ENCODE peak calls at places on chromosomes 1 and 21, in four cellular contexts. One of them, this sample, is unnamed.

GRCh38 chr1:95233321-95233736 is 681 bp upstream of the RWDD3 start:
- DNase-seq in thyroid gland: peak; percentile 23
- DNase-seq in IMR-90: peak; percentile 21
- DNase-seq in neural crest cell: no peak
- DNase-seq in this sample: peak; percentile 16

GRCh38 chr1:105088166-105088565 is 1338.5 kb downstream of the AMY1C start:
- DNase-seq in thyroid gland: no peak
- DNase-seq in IMR-90: no peak
- DNase-seq in neural crest cell: no peak
- DNase-seq in this sample: no peak

GRCh38 chr1:39379187-39379586 is 112.2 kb upstream of the BMP8A start:
- DNase-seq in thyroid gland: no peak
- DNase-seq in IMR-90: no peak
- DNase-seq in neural crest cell: no peak
- DNase-seq in this sample: no peak

GRCh38 chr1:209723761-209724693 is 19.4 kb downstream of the HSD11B1 start:
- DNase-seq in thyroid gland: no peak
- DNase-seq in IMR-90: no peak
- DNase-seq in neural crest cell: no peak
- DNase-seq in this sample: no peak

GRCh38 chr1:175933801-175934200 is 190.4 kb upstream of the TNR start:
- DNase-seq in thyroid gland: no peak
- DNase-seq in IMR-90: peak; percentile 60
- DNase-seq in neural crest cell: no peak
- DNase-seq in this sample: no peak

GRCh38 chr1:208524376-208524775 is 280.2 kb upstream of the PLXNA2 start:
- DNase-seq in thyroid gland: no peak
- DNase-seq in IMR-90: no peak
- DNase-seq in neural crest cell: no peak
- DNase-seq in this sample: no peak

GRCh38 chr1:229130028-229130668 is 140.8 kb upstream of the RAB4A start:
- DNase-seq in thyroid gland: no peak
- DNase-seq in IMR-90: no peak
- DNase-seq in neural crest cell: no peak
- DNase-seq in this sample: no peak

GRCh38 chr1:183034682-183035081 is 11.5 kb downstream of the LAMC1 start:
- DNase-seq in thyroid gland: no peak
- DNase-seq in IMR-90: no peak
- DNase-seq in neural crest cell: no peak
- DNase-seq in this sample: no peak

GRCh38 chr1:91070274-91070673 is 48.4 kb upstream of the ZNF644 start:
- DNase-seq in thyroid gland: peak; percentile 30
- DNase-seq in IMR-90: no peak
- DNase-seq in neural crest cell: no peak
- DNase-seq in this sample: no peak

GRCh38 chr1:174274452-174274851 is 115.1 kb downstream of the RABGAP1L start:
- DNase-seq in thyroid gland: no peak
- DNase-seq in IMR-90: peak; percentile 70
- DNase-seq in neural crest cell: no peak
- DNase-seq in this sample: no peak

GRCh38 chr21:21210552-21210951 is 212.3 kb downstream of the NCAM2 start:
- DNase-seq in thyroid gland: no peak
- DNase-seq in IMR-90: no peak
- DNase-seq in neural crest cell: no peak
- DNase-seq in this sample: no peak

GRCh38 chr1:41495171-41495948 is 10.9 kb upstream of the EDN2 start:
- DNase-seq in thyroid gland: no peak
- DNase-seq in IMR-90: peak; percentile 21
- DNase-seq in neural crest cell: no peak
- DNase-seq in this sample: peak; percentile 48

GRCh38 chr21:14602418-14602987 is 56.4 kb upstream of the SAMSN1 start:
- DNase-seq in thyroid gland: no peak
- DNase-seq in IMR-90: no peak
- DNase-seq in neural crest cell: no peak
- DNase-seq in this sample: no peak

GRCh38 chr21:33848252-33848953 is 67.2 kb downstream of the ATP5PO start:
- DNase-seq in thyroid gland: peak; percentile 44
- DNase-seq in IMR-90: no peak
- DNase-seq in neural crest cell: no peak
- DNase-seq in this sample: no peak

GRCh38 chr1:978069-978834 is 3.6 kb downstream of the PERM1 start:
- DNase-seq in thyroid gland: no peak
- DNase-seq in IMR-90: no peak
- DNase-seq in neural crest cell: no peak
- DNase-seq in this sample: no peak

GRCh38 chr1:223224465-223224864 is 81.4 kb upstream of the TLR5 start:
- DNase-seq in thyroid gland: no peak
- DNase-seq in IMR-90: no peak
- DNase-seq in neural crest cell: no peak
- DNase-seq in this sample: no peak

GRCh38 chr1:2908561-2908960 is 107.1 kb upstream of the TTC34 start:
- DNase-seq in thyroid gland: no peak
- DNase-seq in IMR-90: no peak
- DNase-seq in neural crest cell: no peak
- DNase-seq in this sample: no peak

GRCh38 chr1:76237201-76237600 is 162.7 kb downstream of the ST6GALNAC3 start:
- DNase-seq in thyroid gland: no peak
- DNase-seq in IMR-90: no peak
- DNase-seq in neural crest cell: no peak
- DNase-seq in this sample: no peak

GRCh38 chr1:17551755-17552234 is 12.3 kb downstream of the ARHGEF10L start:
- DNase-seq in thyroid gland: no peak
- DNase-seq in IMR-90: peak; percentile 65
- DNase-seq in neural crest cell: no peak
- DNase-seq in this sample: peak; percentile 47

GRCh38 chr1:22327411-22327810 is 124.2 kb upstream of the ZBTB40 start:
- DNase-seq in thyroid gland: no peak
- DNase-seq in IMR-90: no peak
- DNase-seq in neural crest cell: no peak
- DNase-seq in this sample: no peak

GRCh38 chr1:33182452-33182851 is 609 bp upstream of the TRIM62 start:
- DNase-seq in thyroid gland: peak; percentile 17
- DNase-seq in IMR-90: peak; percentile 65
- DNase-seq in neural crest cell: peak; percentile 33
- DNase-seq in this sample: peak; percentile 55

GRCh38 chr1:6360517-6360916 is 33.0 kb downstream of the ACOT7 start:
- DNase-seq in thyroid gland: no peak
- DNase-seq in IMR-90: no peak
- DNase-seq in neural crest cell: no peak
- DNase-seq in this sample: no peak

GRCh38 chr1:85240174-85240601 is 19.3 kb downstream of the C1orf52 start:
- DNase-seq in thyroid gland: no peak
- DNase-seq in IMR-90: peak; percentile 18
- DNase-seq in neural crest cell: no peak
- DNase-seq in this sample: no peak

DNA sequence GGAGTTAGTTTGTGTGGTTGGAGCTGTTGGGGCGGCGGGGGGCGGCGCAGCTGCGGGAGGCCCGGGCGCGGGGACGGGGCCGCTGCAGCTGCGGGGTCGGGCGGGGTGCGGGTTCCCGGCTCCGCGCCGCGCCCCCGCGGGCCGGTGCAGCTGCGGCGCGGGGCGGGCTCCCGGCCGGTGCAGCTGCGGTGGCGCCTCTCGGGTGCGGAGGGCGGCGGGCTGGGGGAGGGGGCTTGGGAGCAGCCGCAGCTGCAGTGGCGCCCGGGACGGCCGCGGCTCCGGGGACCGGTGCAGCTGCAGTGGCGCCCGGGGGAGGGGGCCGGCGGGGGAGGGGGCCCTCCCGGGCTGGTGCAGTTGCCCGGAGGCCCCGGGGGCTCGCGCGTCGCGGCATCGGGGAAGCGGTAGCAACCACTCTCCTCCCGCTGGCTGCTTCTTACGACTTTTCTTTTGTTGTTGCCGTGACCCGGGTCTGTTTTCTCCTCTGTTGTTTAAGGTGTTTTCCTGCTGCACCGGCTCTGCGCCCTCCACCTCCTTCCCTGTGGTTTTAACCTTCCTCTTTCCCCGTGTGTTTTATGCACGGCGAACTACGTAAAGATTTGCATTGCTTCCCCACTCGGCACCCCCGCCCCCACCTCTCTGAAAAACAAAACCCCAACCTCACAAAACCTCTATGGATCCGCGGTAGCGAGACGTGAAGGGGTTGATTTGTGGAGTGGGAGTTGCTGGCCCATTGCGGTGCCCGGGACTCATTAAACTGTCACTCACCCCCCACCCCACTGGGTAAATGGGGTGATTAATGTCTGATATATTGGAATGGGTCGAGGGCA is 1.7 kb upstream of the ZBTB18 start:
- DNase-seq in thyroid gland: peak; percentile 61
- DNase-seq in IMR-90: no peak
- DNase-seq in neural crest cell: no peak
- DNase-seq in this sample: peak; percentile 82
- TF ChIP-seq CTCF in thyroid gland: no peak
- TF ChIP-seq CTCF in IMR-90: no peak
- TF ChIP-seq CTCF in neural crest cell: no peak
- TF ChIP-seq CTCF in this sample: no peak

DNA sequence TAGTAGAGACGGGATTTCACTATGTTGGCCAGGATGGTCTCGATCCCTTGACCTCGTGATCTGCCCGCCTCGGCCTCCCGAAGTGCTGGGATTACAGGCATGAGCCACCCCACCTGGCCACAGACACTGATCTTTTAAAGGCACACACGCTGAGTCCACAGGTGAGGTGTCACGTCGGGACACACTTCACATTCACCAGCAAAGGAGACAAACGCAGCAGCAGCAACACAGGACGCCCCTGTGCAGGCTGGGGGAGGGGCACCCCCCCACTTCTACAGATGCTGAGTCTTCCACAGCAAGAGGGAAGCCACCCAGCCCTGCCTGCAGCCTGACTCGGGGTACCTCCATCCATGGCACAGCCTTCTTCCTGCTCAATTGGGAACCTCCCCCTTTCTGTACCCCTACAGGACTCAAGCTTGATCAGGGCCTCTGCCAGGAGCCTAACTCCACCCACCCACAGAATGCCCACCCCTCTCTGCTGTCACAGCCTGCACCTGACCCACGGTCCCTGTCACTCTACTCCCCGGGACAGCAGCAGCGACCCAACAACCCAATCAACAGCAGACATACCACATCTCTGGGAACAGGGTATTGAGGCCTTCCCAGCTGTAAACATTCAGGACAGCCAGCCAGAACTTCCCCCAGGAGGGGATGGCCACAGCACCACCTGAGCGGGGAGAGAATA is 9.5 kb downstream of the LSS start:
- DNase-seq in thyroid gland: no peak
- DNase-seq in IMR-90: no peak
- DNase-seq in neural crest cell: no peak
- DNase-seq in this sample: no peak
- TF ChIP-seq CTCF in thyroid gland: no peak
- TF ChIP-seq CTCF in IMR-90: no peak
- TF ChIP-seq CTCF in neural crest cell: no peak
- TF ChIP-seq CTCF in this sample: no peak

GRCh38 chr1:160261878-160262794 is at the start of gene DCAF8:
- DNase-seq in thyroid gland: peak; percentile 98
- DNase-seq in IMR-90: peak; percentile 97
- DNase-seq in neural crest cell: peak; percentile 98
- DNase-seq in this sample: peak; percentile 99
- TF ChIP-seq CTCF in thyroid gland: no peak
- TF ChIP-seq CTCF in IMR-90: peak; percentile 1
- TF ChIP-seq CTCF in neural crest cell: no peak
- TF ChIP-seq CTCF in this sample: no peak

DNA sequence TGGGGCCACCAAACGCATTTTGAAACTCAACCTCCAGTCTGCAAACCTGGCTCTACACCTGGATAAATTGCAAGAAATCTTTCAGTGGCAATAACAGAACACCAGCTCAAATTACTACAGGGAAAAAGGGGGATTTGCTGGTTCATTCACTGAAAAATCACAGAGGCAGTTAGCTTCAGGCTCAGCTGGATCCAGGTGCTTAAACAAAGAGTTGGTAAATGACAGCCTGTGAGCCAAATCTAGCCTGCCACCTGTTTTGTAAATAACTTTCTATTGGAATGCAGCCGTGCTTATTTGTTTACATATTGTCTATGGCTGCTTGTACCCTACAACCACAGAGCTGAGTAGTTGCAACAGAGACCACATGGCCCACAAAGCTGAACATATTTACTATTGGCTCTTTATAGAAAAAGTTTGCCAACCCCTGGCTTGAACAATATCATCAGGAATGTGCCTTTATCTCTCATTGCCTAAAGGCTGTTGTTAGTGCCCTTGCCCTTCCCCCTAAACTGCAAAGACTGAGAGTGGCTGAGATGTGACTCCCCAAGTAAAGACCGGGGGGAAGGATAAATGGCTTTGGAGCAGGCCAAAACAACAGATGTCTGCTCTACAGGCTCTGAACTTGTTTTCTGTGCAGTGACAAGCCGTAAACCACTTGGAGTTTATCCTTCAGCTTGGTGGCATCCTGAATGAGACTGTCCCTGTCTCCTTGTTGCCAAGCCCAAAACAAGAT is 21.5 kb upstream of the PTPRF start:
- DNase-seq in thyroid gland: no peak
- DNase-seq in IMR-90: no peak
- DNase-seq in neural crest cell: no peak
- DNase-seq in this sample: no peak
- TF ChIP-seq CTCF in thyroid gland: no peak
- TF ChIP-seq CTCF in IMR-90: no peak
- TF ChIP-seq CTCF in neural crest cell: no peak
- TF ChIP-seq CTCF in this sample: no peak

DNA sequence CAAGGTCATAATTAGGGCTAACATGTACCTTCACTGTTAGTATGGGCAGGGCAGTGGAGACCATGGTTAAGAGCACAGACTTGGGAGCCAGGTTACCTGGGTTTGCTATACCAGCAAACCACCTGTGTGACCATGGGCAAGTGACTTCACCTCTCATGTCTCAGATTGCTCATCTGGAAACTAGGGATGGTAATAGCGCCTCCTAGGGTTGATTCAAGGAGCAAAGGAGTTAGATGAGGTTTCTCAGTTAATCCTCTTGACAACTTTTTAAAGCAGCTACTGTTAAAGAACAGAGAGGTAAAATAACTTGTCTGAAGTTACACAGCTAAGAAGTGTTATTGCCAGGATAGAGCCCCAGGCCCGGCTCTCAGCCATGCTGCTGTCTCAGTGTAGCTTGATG is 790 bp upstream of the MATN1 start:
- DNase-seq in thyroid gland: no peak
- DNase-seq in IMR-90: no peak
- DNase-seq in neural crest cell: no peak
- DNase-seq in this sample: no peak
- TF ChIP-seq CTCF in thyroid gland: no peak
- TF ChIP-seq CTCF in IMR-90: peak; percentile 16
- TF ChIP-seq CTCF in neural crest cell: peak; percentile 26
- TF ChIP-seq CTCF in this sample: peak; percentile 25